ENCODE peak calls at places on chromosomes 12 and 14, in eight cellular contexts. R is dorsolateral prefrontal cortex, Q is tibial artery, N is cardiac fibroblast, Y is colonic mucosa, O is fibroblast of lung, U is cardiac muscle cell, E is esophagus squamous epithelium. F is an unnamed sample.

GRCh38 chr12:21129906-21130305 is 1.1 kb upstream of the SLCO1B1 start:
- DNase-seq in U (no peak), E (no peak), O (no peak), Q (no peak), R (no peak), N (peak), Y (no peak), F (no peak)

GRCh38 chr14:58238252-58239247 is 6.1 kb upstream of the PSMA3 start:
- DNase-seq in O (peak), R (no peak), N (peak), Q (no peak), U (peak), E (no peak), Y (no peak), F (peak)

GRCh38 chr14:90276627-90277367 is 20.4 kb downstream of the PSMC1 start:
- DNase-seq in R (no peak), Y (no peak), U (no peak), Q (no peak), N (peak), O (no peak), E (no peak), F (peak)

GRCh38 chr12:44525806-44526654 is 350.1 kb downstream of the NELL2 start:
- DNase-seq in E (no peak), Y (no peak), N (no peak), U (peak), R (no peak), Q (no peak), O (no peak), F (no peak)

GRCh38 chr12:111379942-111380554 is 11.2 kb upstream of the PHETA1 start:
- DNase-seq in R (no peak), E (no peak), O (no peak), N (no peak), Y (no peak), Q (no peak), U (no peak), F (no peak)

GRCh38 chr12:8560986-8561385 is 20.3 kb upstream of the CLEC4E start:
- DNase-seq in E (no peak), Y (no peak), R (no peak), Q (no peak), U (peak), N (no peak), O (no peak), F (no peak)

GRCh38 chr12:105920161-105920684 is 218.5 kb downstream of the NUAK1 start:
- DNase-seq in E (no peak), U (peak), O (no peak), Y (no peak), N (peak), Q (no peak), R (peak), F (no peak)

GRCh38 chr14:22567437-22567836 is 21.6 kb downstream of the DAD1 start:
- DNase-seq in O (no peak), R (no peak), Q (no peak), E (no peak), N (no peak), Y (no peak), U (no peak), F (no peak)

GRCh38 chr14:89166650-89167049 is 250.4 kb downstream of the FOXN3 start:
- DNase-seq in Q (no peak), N (no peak), O (no peak), U (no peak), R (no peak), Y (no peak), E (no peak), F (no peak)

GRCh38 chr12:25436206-25436912 is 116.7 kb downstream of the LMNTD1 start:
- DNase-seq in E (no peak), Q (no peak), N (peak), Y (peak), O (peak), R (no peak), U (peak), F (peak)

GRCh38 chr14:98959958-98960616 is 311.9 kb downstream of the BCL11B start:
- DNase-seq in R (no peak), N (no peak), Y (no peak), E (no peak), O (no peak), Q (no peak), U (peak), F (no peak)

GRCh38 chr14:102481791-102482238 is 27.8 kb downstream of the ANKRD9 start:
- DNase-seq in U (no peak), R (no peak), O (no peak), Q (no peak), N (peak), Y (no peak), E (no peak), F (peak)

GRCh38 chr14:71320734-71321555 is 413.7 kb downstream of the PCNX1 start:
- DNase-seq in E (no peak), Q (peak), Y (peak), N (peak), O (peak), U (peak), R (peak), F (peak)

GRCh38 chr14:104639889-104640548 is 35.4 kb upstream of the TMEM179 start:
- DNase-seq in E (no peak), N (peak), O (peak), U (peak), Q (no peak), R (peak), Y (peak), F (peak)

GRCh38 chr12:15829255-15829654 is 40.1 kb upstream of the EPS8 start:
- DNase-seq in N (peak), U (no peak), Q (no peak), Y (no peak), R (no peak), O (no peak), E (no peak), F (no peak)

GRCh38 chr12:104671407-104672095 is 214.8 kb downstream of the CHST11 start:
- DNase-seq in O (peak), R (peak), Q (peak), Y (peak), E (peak), U (peak), N (peak), F (peak)

GRCh38 chr12:131131808-131132117 is 178.1 kb downstream of the ADGRD1 start:
- DNase-seq in E (no peak), R (no peak), Y (no peak), U (no peak), O (no peak), Q (no peak), N (no peak), F (no peak)

GRCh38 chr12:108801736-108802665 is 55.4 kb downstream of the SSH1 start:
- DNase-seq in N (peak), R (peak), E (no peak), Q (peak), O (peak), U (peak), Y (peak), F (peak)

GRCh38 chr12:69897744-69898143 is 72.7 kb downstream of the MYRFL start:
- DNase-seq in Q (no peak), N (peak), U (no peak), R (peak), Y (no peak), O (peak), E (no peak), F (peak)

GRCh38 chr14:22962061-22962676 is 5.3 kb upstream of the HAUS4 start:
- DNase-seq in Q (no peak), N (no peak), R (no peak), Y (no peak), O (no peak), E (no peak), U (no peak), F (no peak)

GRCh38 chr12:129900306-129900705 is 3.5 kb downstream of the TMEM132D start:
- DNase-seq in Y (no peak), E (no peak), O (no peak), N (no peak), Q (no peak), R (no peak), U (no peak), F (no peak)

GRCh38 chr14:31219169-31219568 is 11.6 kb upstream of the HECTD1 start:
- DNase-seq in E (no peak), Q (no peak), U (no peak), O (peak), R (no peak), N (peak), Y (no peak), F (peak)

GRCh38 chr14:50399251-50400032 is 2.8 kb upstream of the CDKL1 start:
- DNase-seq in E (no peak), Y (peak), N (peak), Q (peak), O (peak), R (no peak), U (no peak), F (peak)

GRCh38 chr12:17286874-17287273 is 680.9 kb upstream of the LMO3 start:
- DNase-seq in E (no peak), Q (no peak), R (no peak), U (no peak), Y (no peak), O (no peak), N (no peak), F (no peak)

GRCh38 chr12:10457760-10458159 is 4.6 kb upstream of the KLRC1 start:
- DNase-seq in Q (no peak), U (no peak), O (no peak), N (no peak), Y (no peak), R (no peak), E (no peak), F (no peak)

GRCh38 chr14:22886500-22887259 is 3.7 kb downstream of the REM2 start:
- DNase-seq in Q (peak), R (peak), E (no peak), O (peak), N (peak), Y (peak), U (peak), F (peak)

GRCh38 chr12:109783135-109783964 is 49.8 kb downstream of the TRPV4 start:
- DNase-seq in Y (no peak), R (no peak), O (no peak), N (no peak), U (no peak), Q (no peak), E (no peak), F (no peak)

GRCh38 chr12:91763654-91764439 is 381.8 kb downstream of the BTG1 start:
- DNase-seq in E (no peak), O (no peak), Q (no peak), U (no peak), N (no peak), Y (no peak), R (no peak), F (no peak)

GRCh38 chr12:46214668-46215429 is 54.0 kb downstream of the SLC38A1 start:
- DNase-seq in Q (no peak), Y (peak), O (no peak), R (no peak), N (no peak), U (no peak), E (no peak), F (no peak)

GRCh38 chr12:15234508-15234907 is 13.3 kb upstream of the RERG start:
- DNase-seq in Y (no peak), N (no peak), R (no peak), Q (no peak), E (no peak), U (no peak), O (no peak), F (no peak)

DNA sequence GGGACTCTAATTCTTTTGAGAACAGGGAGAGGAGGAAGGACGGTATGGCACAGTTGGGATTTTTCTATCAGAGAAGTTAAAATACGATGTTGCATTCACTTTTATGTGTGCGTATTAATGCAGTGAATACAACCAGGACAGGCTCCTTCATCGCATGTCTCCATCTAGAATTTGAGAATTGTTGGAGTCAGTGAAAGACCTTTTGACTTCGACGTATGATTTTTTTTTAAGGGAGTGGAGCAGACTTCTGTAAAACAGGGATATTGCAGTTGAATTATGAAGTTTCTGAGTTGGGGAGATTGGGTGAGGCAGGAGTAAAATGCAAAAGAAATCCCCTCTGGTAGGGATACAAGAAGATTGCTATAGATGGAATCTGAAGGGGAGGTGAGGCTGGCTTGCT is 9.6 kb upstream of the TBX3 start:
- DNase-seq in R (no peak), N (no peak), E (no peak), U (no peak), Q (no peak), Y (no peak), O (no peak), F (no peak)
- H3K4me3 ChIP-seq in R (no peak), N (no peak), E (no peak), U (peak), Q (no peak), Y (no peak), O (peak), F (no peak)

GRCh38 chr12:83389237-83389996 is 702.7 kb downstream of the TMTC2 start:
- DNase-seq in Y (peak), E (no peak), N (no peak), Q (no peak), U (peak), O (no peak), R (no peak), F (no peak)
- H3K4me3 ChIP-seq in Y (no peak), E (no peak), N (no peak), Q (no peak), U (no peak), O (no peak), R (no peak), F (no peak)

GRCh38 chr14:103551338-103551762 is 11.1 kb downstream of the BAG5 start:
- DNase-seq in E (no peak), Q (peak), O (no peak), Y (no peak), R (no peak), U (no peak), N (no peak), F (peak)
- H3K4me3 ChIP-seq in E (peak), Q (peak), O (no peak), Y (no peak), R (no peak), U (no peak), N (no peak), F (no peak)

GRCh38 chr12:124381454-124382207 is 86.7 kb downstream of the RFLNA start:
- DNase-seq in N (peak), R (peak), Y (peak), U (no peak), O (peak), E (no peak), Q (peak), F (peak)

GRCh38 chr12:124380793-124381453 is 86.0 kb downstream of the RFLNA start:
- DNase-seq in Y (no peak), O (no peak), N (no peak), E (no peak), Q (no peak), U (no peak), R (no peak), F (no peak)

GRCh38 chr12:124377981-124378509 is 83.2 kb downstream of the RFLNA start:
- DNase-seq in R (no peak), N (no peak), E (no peak), Q (no peak), Y (no peak), U (no peak), O (no peak), F (no peak)

GRCh38 chr12:124379379-124379937 is 84.6 kb downstream of the RFLNA start:
- DNase-seq in Y (no peak), R (no peak), O (no peak), E (no peak), Q (no peak), N (no peak), U (no peak), F (no peak)

GRCh38 chr12:124379938-124380754 is 85.3 kb downstream of the RFLNA start:
- DNase-seq in N (peak), U (no peak), R (peak), O (peak), Q (peak), Y (no peak), E (no peak), F (peak)
- H3K4me3 ChIP-seq in N (peak), U (no peak), R (peak), O (no peak), Q (peak), Y (no peak), E (peak), F (no peak)

GRCh38 chr12:119008691-119009221 is 27.4 kb downstream of the SRRM4 start:
- DNase-seq in N (no peak), E (no peak), Q (no peak), Y (no peak), R (peak), U (peak), O (no peak), F (no peak)
- H3K4me3 ChIP-seq in N (no peak), E (no peak), Q (no peak), Y (no peak), R (peak), U (no peak), O (no peak), F (no peak)

GRCh38 chr12:62862259-62862881 is 72.6 kb downstream of the PPM1H start:
- DNase-seq in E (no peak), U (no peak), Y (no peak), Q (no peak), R (no peak), N (peak), O (peak), F (peak)
- H3K4me3 ChIP-seq in E (no peak), U (no peak), Y (no peak), Q (no peak), R (no peak), N (no peak), O (no peak), F (no peak)

DNA sequence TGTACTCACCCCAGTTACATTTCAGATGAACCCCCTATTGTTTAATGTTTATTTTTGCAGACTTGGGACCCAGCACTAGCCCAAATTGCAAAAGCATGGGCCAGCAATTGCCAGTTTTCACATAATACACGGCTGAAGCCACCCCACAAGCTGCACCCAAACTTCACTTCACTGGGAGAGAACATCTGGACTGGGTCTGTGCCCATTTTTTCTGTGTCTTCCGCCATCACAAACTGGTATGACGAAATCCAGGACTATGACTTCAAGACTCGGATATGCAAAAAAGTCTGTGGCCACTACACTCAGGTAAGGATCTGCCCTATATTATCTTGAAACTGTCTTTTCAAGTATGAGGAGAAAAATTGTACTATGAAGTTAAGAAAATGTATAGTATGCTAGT is 1.2 kb downstream of the GLIPR1 start:
- DNase-seq in U (no peak), O (peak), N (peak), E (no peak), Q (no peak), R (no peak), Y (no peak), F (peak)
- H3K4me3 ChIP-seq in U (no peak), O (peak), N (peak), E (peak), Q (peak), R (peak), Y (peak), F (peak)

GRCh38 chr12:6773662-6774351 is 1.5 kb downstream of the LAG3 start:
- DNase-seq in N (no peak), Y (peak), R (no peak), O (no peak), U (peak), Q (no peak), E (no peak), F (no peak)

GRCh38 chr12:6772331-6772695 is at the start of gene LAG3:
- DNase-seq in R (no peak), O (no peak), N (no peak), U (no peak), Y (peak), Q (no peak), E (no peak), F (no peak)

GRCh38 chr12:6771509-6772330 is 600 bp upstream of the LAG3 start:
- DNase-seq in N (peak), Q (no peak), O (no peak), R (no peak), U (no peak), E (no peak), Y (no peak), F (peak)

GRCh38 chr12:6774557-6775062 is 2.3 kb downstream of the LAG3 start:
- DNase-seq in O (no peak), E (no peak), Y (no peak), R (no peak), Q (no peak), U (no peak), N (no peak), F (no peak)

GRCh38 chr12:6772729-6773661 is 675 bp downstream of the LAG3 start:
- DNase-seq in N (no peak), Q (no peak), U (no peak), R (no peak), O (no peak), Y (no peak), E (no peak), F (no peak)
- H3K4me3 ChIP-seq in N (no peak), Q (no peak), U (no peak), R (peak), O (no peak), Y (peak), E (peak), F (no peak)

DNA sequence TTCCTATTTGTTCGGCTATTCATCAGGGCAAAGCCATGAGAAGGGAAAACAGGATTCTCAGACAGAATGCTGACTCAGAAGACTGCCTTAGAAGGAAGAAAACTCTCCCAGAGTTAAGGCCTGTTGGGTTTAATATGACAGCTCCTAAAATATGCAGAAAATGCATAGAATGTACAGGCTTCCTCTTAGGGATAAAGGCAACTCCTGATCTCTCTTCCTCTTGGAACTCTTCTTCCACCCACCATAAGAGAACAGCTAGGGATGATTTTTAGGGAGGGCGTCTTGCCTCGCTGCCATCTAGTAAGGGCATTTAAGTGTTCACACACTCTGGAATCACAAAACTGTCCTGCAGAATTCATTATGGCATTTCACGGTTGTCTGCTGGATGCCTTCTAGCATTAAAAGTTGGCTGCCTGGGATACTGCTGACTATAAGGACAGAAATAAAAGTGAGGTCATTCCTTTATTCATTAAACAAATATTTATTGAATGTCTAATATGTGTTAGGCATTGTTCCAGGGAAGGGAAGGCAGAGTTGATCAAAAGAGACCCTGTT is 73.7 kb downstream of the DCAF5 start:
- DNase-seq in R (no peak), E (no peak), Y (no peak), O (peak), N (peak), Q (no peak), U (no peak), F (peak)
- H3K4me3 ChIP-seq in R (no peak), E (no peak), Y (no peak), O (no peak), N (no peak), Q (no peak), U (no peak), F (no peak)

GRCh38 chr12:6523708-6524107 is 10.6 kb upstream of the GAPDH start:
- DNase-seq in E (no peak), N (no peak), O (no peak), Y (no peak), U (no peak), R (no peak), Q (no peak), F (no peak)

GRCh38 chr12:6524648-6525047 is 9.7 kb upstream of the GAPDH start:
- DNase-seq in R (no peak), E (no peak), Y (no peak), U (no peak), O (no peak), Q (no peak), N (no peak), F (no peak)

GRCh38 chr12:6526201-6526600 is 8.1 kb upstream of the GAPDH start:
- DNase-seq in R (no peak), E (no peak), O (no peak), Q (no peak), Y (no peak), N (no peak), U (no peak), F (no peak)

GRCh38 chr12:6520186-6520585 is 14.1 kb upstream of the GAPDH start:
- DNase-seq in Y (no peak), U (no peak), Q (no peak), R (no peak), N (no peak), E (no peak), O (no peak), F (no peak)

DNA sequence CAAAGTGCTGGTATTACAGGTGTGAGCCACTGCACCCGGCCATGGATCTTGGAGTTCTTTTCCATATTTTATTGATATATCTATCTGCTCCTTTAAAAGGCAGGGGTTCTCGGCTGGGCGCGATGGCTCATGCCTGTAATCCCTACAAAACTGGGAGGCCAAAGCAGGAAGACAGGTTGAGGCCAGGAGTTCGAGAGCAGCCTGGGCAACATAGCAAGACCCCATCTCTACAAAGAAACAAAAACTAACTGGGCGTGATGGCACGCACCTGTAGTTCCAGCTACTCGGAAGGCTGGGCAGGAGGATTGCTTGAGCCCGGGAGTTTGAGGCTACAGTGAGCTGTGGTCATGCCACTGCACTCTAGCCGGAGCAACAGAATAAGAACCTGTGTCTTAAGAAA is 12.1 kb upstream of the GAPDH start:
- DNase-seq in O (no peak), Q (no peak), U (no peak), Y (no peak), E (no peak), N (no peak), R (no peak), F (no peak)
- H3K4me3 ChIP-seq in O (no peak), Q (no peak), U (no peak), Y (no peak), E (no peak), N (no peak), R (no peak), F (no peak)